ENCODE peak calls at places on chromosome 21, in six cellular contexts. G, W, T, S, H and F are unnamed samples.

GRCh38 chr21:39867198-39867650 is at the start of gene PCP4:
- DNase-seq in G (peak), S (peak), T (peak), W (no peak), H (peak), F (no peak)

GRCh38 chr21:31236528-31236927 is 107.5 kb downstream of the TIAM1 start:
- DNase-seq in W (no peak), G (no peak), S (no peak), T (no peak), H (no peak), F (no peak)

GRCh38 chr21:21179619-21180336 is 181.6 kb downstream of the NCAM2 start:
- DNase-seq in S (no peak), W (no peak), T (no peak), H (no peak), G (no peak), F (no peak)

GRCh38 chr21:37266515-37267221 is 466 bp downstream of the VPS26C start:
- DNase-seq in W (no peak), G (peak), S (peak), T (peak), H (peak), F (no peak)

GRCh38 chr21:42316891-42317290 is 1.7 kb upstream of the TFF3 start:
- DNase-seq in H (no peak), S (no peak), W (no peak), G (no peak), T (no peak), F (no peak)

GRCh38 chr21:29689753-29690152 is 250.0 kb downstream of the GRIK1 start:
- DNase-seq in W (no peak), T (no peak), S (no peak), G (no peak), H (no peak), F (no peak)

GRCh38 chr21:39373634-39374033 is 24.7 kb upstream of the HMGN1 start:
- DNase-seq in W (no peak), H (peak), G (peak), T (peak), S (no peak), F (no peak)

GRCh38 chr21:14070049-14070893 is 140.5 kb downstream of the LIPI start:
- DNase-seq in G (no peak), S (no peak), H (no peak), W (no peak), T (no peak), F (no peak)

GRCh38 chr21:40143822-40144525 is 276.7 kb downstream of the PCP4 start:
- DNase-seq in G (peak), H (peak), T (peak), W (no peak), S (peak), F (no peak)

GRCh38 chr21:42939581-42940413 is 14.4 kb upstream of the ERVH48-1 start:
- DNase-seq in S (no peak), W (no peak), G (peak), H (peak), T (peak), F (no peak)

GRCh38 chr21:22791986-22792560 is 1793.9 kb downstream of the NCAM2 start:
- DNase-seq in W (no peak), G (peak), T (peak), H (peak), S (no peak), F (no peak)

GRCh38 chr21:28136687-28137086 is 856.0 kb downstream of the LTN1 start:
- DNase-seq in S (no peak), W (no peak), T (no peak), G (no peak), H (no peak), F (no peak)

DNA sequence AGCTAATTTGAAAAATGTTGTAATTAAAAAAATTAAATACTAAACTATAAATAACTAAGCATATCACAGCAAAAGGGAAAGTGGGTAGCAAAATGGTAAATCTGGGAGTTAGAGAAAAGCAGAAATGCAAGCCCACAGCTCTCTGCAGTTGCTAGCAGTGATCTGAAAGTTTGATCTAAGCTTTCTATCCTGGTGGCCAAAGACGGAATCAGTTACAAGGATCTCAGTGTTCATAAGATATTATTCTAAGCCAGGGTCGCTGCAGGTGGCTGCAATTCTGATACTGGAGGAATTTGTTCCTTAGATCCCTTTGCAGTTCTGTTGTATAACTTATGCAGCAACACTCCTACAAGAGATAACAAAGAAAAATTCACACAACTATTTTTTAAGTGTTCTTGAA is 363.7 kb downstream of the SETD4 start:
- DNase-seq in T (no peak), W (no peak), S (no peak), H (no peak), G (no peak), F (no peak)
- TF ChIP-seq CTCF in T (no peak), W (no peak), S (no peak), H (peak), G (no peak), F (no peak)

DNA sequence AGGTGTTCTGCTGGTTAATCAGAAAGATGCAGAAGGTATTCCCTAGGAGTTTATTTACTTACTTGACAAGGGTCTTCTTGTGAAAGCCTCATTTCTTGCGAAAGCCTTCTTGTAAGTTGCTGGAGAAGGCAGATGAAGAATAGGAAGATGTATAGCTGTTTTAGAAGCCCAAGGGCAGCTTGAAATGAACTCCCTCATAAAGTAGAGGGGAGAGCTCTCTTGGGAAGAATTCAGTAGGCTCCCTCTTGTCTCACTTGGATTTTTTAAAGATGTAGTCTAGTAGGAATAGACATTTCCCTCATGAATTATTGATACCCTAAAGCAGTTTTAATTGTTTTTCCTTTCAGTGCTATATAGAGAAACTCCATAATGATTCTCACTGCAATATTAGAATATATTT is 639.3 kb upstream of the CXADR start:
- DNase-seq in H (no peak), S (no peak), W (no peak), T (no peak), G (no peak), F (no peak)
- TF ChIP-seq CTCF in H (no peak), S (no peak), W (no peak), T (no peak), G (no peak), F (no peak)

DNA sequence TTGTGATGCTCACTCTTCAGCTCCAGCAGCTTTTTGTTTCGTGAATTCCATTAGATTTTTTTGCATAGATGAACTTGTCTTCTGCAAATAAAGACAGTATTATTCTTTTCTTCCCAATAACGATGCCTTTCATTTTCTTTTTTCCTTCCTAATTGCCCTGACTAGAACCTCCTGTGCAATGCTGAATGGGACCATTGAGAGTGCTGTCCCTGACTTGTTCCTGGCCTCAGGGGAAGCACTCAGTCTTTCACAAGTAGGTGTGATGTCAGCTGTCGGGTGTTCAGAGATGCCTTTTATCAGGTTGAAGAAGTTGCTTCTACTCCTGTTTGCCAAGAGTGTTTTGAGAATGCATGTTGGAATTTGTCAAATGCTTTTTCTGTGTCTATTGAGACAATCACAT is 64.3 kb upstream of the ADARB1 start:
- DNase-seq in S (no peak), W (no peak), T (peak), G (peak), H (no peak), F (no peak)
- TF ChIP-seq CTCF in S (no peak), W (no peak), T (no peak), G (no peak), H (no peak), F (no peak)

DNA sequence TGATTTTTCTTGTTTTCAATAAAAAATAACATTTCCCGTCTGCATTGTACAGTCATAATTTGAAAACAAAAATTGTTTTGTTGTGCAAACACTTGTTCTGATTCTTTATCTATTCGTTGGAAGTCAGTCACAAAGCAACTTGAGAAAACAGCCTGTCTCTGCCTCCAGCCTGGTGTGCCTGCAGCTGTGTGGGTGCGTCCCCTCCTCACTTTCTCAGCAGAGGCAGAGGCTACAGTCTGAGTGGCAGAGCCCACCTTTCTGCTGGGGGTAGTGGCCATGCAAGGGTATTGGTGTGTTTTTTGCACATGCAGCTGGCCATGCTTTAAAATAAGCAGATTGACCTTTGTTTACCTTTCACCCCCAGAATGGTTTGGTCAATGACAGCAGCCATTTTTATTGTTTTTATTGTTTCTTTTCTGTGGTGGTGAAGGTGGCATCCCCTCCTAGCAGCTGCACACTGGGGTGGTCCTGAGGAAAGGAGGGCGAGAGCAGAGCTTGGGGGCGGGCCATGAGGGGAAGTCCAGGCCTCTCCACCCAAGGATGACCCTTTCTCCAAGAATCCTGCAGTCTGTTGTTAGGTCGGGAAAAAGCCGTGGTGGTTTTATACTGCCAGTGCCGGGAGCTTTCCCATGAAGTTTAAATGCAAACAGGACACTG is 159.6 kb downstream of the PCBP3 start:
- DNase-seq in G (no peak), H (no peak), T (no peak), W (no peak), S (no peak), F (no peak)
- TF ChIP-seq CTCF in G (no peak), H (no peak), T (no peak), W (no peak), S (no peak), F (no peak)

GRCh38 chr21:26881504-26882228 is 36.5 kb upstream of the ADAMTS1 start:
- DNase-seq in H (peak), S (no peak), T (no peak), G (peak), W (no peak), F (no peak)
- TF ChIP-seq CTCF in H (peak), S (peak), T (no peak), G (peak), W (peak), F (no peak)